ENCODE peak calls at places on chromosomes 3 and 15, in four cellular contexts. W is transverse colon, M is AG04450, G is AG10803. Z is an unnamed sample.

GRCh38 chr15:91357011-91357410 is 257.0 kb downstream of the SV2B start:
- DNase-seq in W (no peak), M (no peak), G (no peak), Z (no peak)

GRCh38 chr3:147397155-147397888 is 9.0 kb downstream of the ZIC4 start:
- DNase-seq in W (no peak), M (no peak), G (no peak), Z (peak)

GRCh38 chr3:124928333-124929202 is 6.0 kb downstream of the MUC13 start:
- DNase-seq in W (peak), M (peak), G (peak), Z (peak)

GRCh38 chr15:100043069-100043641 is 298.6 kb downstream of the ADAMTS17 start:
- DNase-seq in W (no peak), M (no peak), G (peak), Z (peak)

GRCh38 chr15:79092382-79092781 is 1.8 kb upstream of the RASGRF1 start:
- DNase-seq in W (no peak), M (no peak), G (no peak), Z (no peak)

GRCh38 chr3:148042663-148043445 is 633.7 kb downstream of the ZIC1 start:
- DNase-seq in W (no peak), M (no peak), G (peak), Z (peak)

GRCh38 chr3:50210176-50210509 is 5.1 kb downstream of the SLC38A3 start:
- DNase-seq in W (no peak), M (no peak), G (no peak), Z (no peak)

GRCh38 chr15:93052090-93052892 is 36.7 kb downstream of the RGMA start:
- DNase-seq in W (no peak), M (no peak), G (no peak), Z (no peak)

GRCh38 chr3:39146083-39146501 is 7.3 kb downstream of the CSRNP1 start:
- DNase-seq in W (peak), M (no peak), G (peak), Z (peak)

GRCh38 chr3:78204977-78205376 is 1165.1 kb downstream of the ROBO2 start:
- DNase-seq in W (no peak), M (peak), G (peak), Z (peak)

GRCh38 chr3:159854500-159855124 is 134.0 kb upstream of the IL12A start:
- DNase-seq in W (no peak), M (peak), G (peak), Z (peak)

GRCh38 chr15:71103102-71103676 is 12.1 kb upstream of the THSD4 start:
- DNase-seq in W (peak), M (no peak), G (peak), Z (peak)

GRCh38 chr3:127959873-127960272 is 44.8 kb downstream of the KBTBD12 start:
- DNase-seq in W (peak), M (no peak), G (no peak), Z (peak)

GRCh38 chr15:40789999-40790398 is 16.9 kb upstream of the ZFYVE19 start:
- DNase-seq in W (no peak), M (no peak), G (no peak), Z (no peak)

GRCh38 chr3:17771177-17772048 is 29.0 kb upstream of the TBC1D5 start:
- DNase-seq in W (no peak), M (no peak), G (no peak), Z (peak)

GRCh38 chr3:78801923-78802587 is 965.7 kb downstream of the ROBO1 start:
- DNase-seq in W (no peak), M (no peak), G (no peak), Z (no peak)

GRCh38 chr3:107657971-107658370 is 135.2 kb downstream of the BBX start:
- DNase-seq in W (no peak), M (no peak), G (peak), Z (peak)

GRCh38 chr3:39196671-39197446 is 4.5 kb upstream of the XIRP1 start:
- DNase-seq in W (no peak), M (no peak), G (no peak), Z (no peak)

GRCh38 chr3:113193298-113193697 is 18.1 kb upstream of the BOC start:
- DNase-seq in W (no peak), M (no peak), G (no peak), Z (no peak)

GRCh38 chr3:59771760-59772159 is 721.9 kb upstream of the CFAP20DC start:
- DNase-seq in W (no peak), M (peak), G (peak), Z (peak)

GRCh38 chr15:36571301-36571700 is 8.1 kb upstream of the CDIN1 start:
- DNase-seq in W (no peak), M (no peak), G (peak), Z (no peak)

GRCh38 chr3:11168406-11168805 is 14.1 kb downstream of the HRH1 start:
- DNase-seq in W (no peak), M (no peak), G (no peak), Z (no peak)
- H3K4me3 ChIP-seq in W (no peak), M (no peak), G (no peak), Z (no peak)

DNA sequence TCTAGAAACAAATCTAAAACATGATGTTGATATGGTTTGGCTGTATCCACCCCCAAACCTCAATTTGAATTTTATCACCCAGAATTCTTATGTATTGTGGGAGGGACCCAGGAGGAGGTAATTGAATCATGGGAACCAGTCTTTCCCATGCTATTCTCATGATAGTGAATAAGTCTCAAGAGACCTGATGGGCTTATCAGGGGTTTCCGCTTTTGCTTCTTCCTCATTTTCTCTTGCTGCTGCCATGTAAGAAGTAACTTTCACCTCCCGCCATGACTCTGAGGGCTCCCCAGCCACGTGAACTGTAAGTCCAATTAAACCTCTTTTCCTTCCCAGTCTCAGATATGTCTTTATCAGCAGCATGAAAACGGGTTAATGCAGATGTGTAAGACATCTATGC is 232.7 kb upstream of the ONECUT1 start:
- DNase-seq in W (no peak), M (no peak), G (no peak), Z (no peak)
- TF ChIP-seq CTCF in W (no peak), M (no peak), G (no peak), Z (no peak)

GRCh38 chr3:126180477-126181397 is at the start of gene ALDH1L1:
- DNase-seq in W (peak), M (no peak), G (peak), Z (peak)
- H3K4me3 ChIP-seq in W (peak), M (peak), G (peak), Z (peak)

GRCh38 chr15:63869371-63870042 is 35.8 kb upstream of the HERC1 start:
- DNase-seq in W (no peak), M (no peak), G (no peak), Z (no peak)

GRCh38 chr15:63872759-63873510 is 39.2 kb upstream of the HERC1 start:
- DNase-seq in W (no peak), M (no peak), G (peak), Z (no peak)

GRCh38 chr15:63874616-63875015 is 40.9 kb upstream of the HERC1 start:
- DNase-seq in W (no peak), M (no peak), G (no peak), Z (no peak)

GRCh38 chr15:63870403-63871209 is 36.9 kb upstream of the HERC1 start:
- DNase-seq in W (no peak), M (peak), G (peak), Z (peak)

GRCh38 chr15:63870043-63870394 is 36.3 kb upstream of the HERC1 start:
- DNase-seq in W (no peak), M (no peak), G (no peak), Z (peak)
- TF ChIP-seq CTCF in W (no peak), M (no peak), G (no peak), Z (no peak)

GRCh38 chr3:114674041-114674440 is 380.2 kb downstream of the TIGIT start:
- DNase-seq in W (no peak), M (peak), G (peak), Z (peak)

GRCh38 chr3:114672692-114673447 is 379.0 kb downstream of the TIGIT start:
- DNase-seq in W (no peak), M (no peak), G (no peak), Z (no peak)

GRCh38 chr3:114671741-114672510 is 378.1 kb downstream of the TIGIT start:
- DNase-seq in W (no peak), M (no peak), G (no peak), Z (no peak)

GRCh38 chr3:114673481-114673880 is 379.7 kb downstream of the TIGIT start:
- DNase-seq in W (no peak), M (no peak), G (no peak), Z (no peak)

GRCh38 chr3:114675104-114675503 is 381.3 kb downstream of the TIGIT start:
- DNase-seq in W (no peak), M (no peak), G (peak), Z (no peak)
- H3K4me3 ChIP-seq in W (no peak), M (no peak), G (no peak), Z (no peak)

GRCh38 chr3:85337895-85338294 is 379.1 kb downstream of the CADM2 start:
- DNase-seq in W (no peak), M (no peak), G (no peak), Z (no peak)

DNA sequence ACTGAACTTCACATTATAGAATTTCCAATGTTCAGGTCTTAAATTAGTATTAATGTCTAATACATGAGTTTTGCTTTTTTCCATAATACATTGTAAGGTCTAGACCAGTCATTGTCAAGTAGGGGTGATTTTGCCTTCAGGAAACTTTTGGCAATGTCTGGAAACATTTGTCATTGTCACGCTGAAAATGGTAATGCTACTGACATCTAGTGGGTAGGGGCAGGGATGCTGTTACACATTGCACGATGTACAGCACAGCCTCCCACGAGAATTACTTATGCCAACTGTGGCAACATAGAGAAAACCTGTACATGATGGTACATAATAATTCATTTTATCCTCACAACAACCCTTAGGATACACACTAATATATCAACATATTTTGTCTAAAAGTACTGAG is 384.1 kb downstream of the CADM2 start:
- DNase-seq in W (no peak), M (no peak), G (no peak), Z (no peak)
- TF ChIP-seq CTCF in W (no peak), M (no peak), G (no peak), Z (no peak)

Z was measured in fibroblast of mammary gland.